ENCODE peak calls at places on chromosomes 12 and 14, in eight cellular contexts. One of them, this sample, is unnamed.

GRCh38 chr12:107405436-107405835 is 280.2 kb upstream of the PWP1 start:
- DNase-seq in OCI-LY7: no peak
- DNase-seq in T1000: no peak
- DNase-seq in amniotic epithelial cell: no peak
- DNase-seq in stimulated activated CD4-positive, alpha-beta T cell treated with anti-CD3 and anti-CD28 coated beads, Interleukin-4, amount 100 ng/mL, for 48 hours: no peak
- DNase-seq in LNCaP clone FGC: no peak
- DNase-seq in NCI-H1092: no peak
- DNase-seq in stimulated activated CD8-positive, alpha-beta memory T cell treated with anti-CD3 and anti-CD28 coated beads, Interleukin-15, amount 100 ng/mL, for 4 hours: no peak
- DNase-seq in this sample: no peak

GRCh38 chr14:74549588-74549987 is 56.0 kb downstream of the ISCA2 start:
- DNase-seq in OCI-LY7: no peak
- DNase-seq in T1000: no peak
- DNase-seq in amniotic epithelial cell: no peak
- DNase-seq in stimulated activated CD4-positive, alpha-beta T cell treated with anti-CD3 and anti-CD28 coated beads, Interleukin-4, amount 100 ng/mL, for 48 hours: no peak
- DNase-seq in LNCaP clone FGC: peak; percentile 54
- DNase-seq in NCI-H1092: no peak
- DNase-seq in stimulated activated CD8-positive, alpha-beta memory T cell treated with anti-CD3 and anti-CD28 coated beads, Interleukin-15, amount 100 ng/mL, for 4 hours: no peak
- DNase-seq in this sample: no peak

GRCh38 chr12:4030938-4031702 is 157.9 kb upstream of the PARP11 start:
- DNase-seq in OCI-LY7: no peak
- DNase-seq in T1000: peak; percentile 86
- DNase-seq in amniotic epithelial cell: peak; percentile 98
- DNase-seq in stimulated activated CD4-positive, alpha-beta T cell treated with anti-CD3 and anti-CD28 coated beads, Interleukin-4, amount 100 ng/mL, for 48 hours: peak; percentile 71
- DNase-seq in LNCaP clone FGC: peak; percentile 41
- DNase-seq in NCI-H1092: no peak
- DNase-seq in stimulated activated CD8-positive, alpha-beta memory T cell treated with anti-CD3 and anti-CD28 coated beads, Interleukin-15, amount 100 ng/mL, for 4 hours: peak; percentile 39
- DNase-seq in this sample: peak; percentile 37

GRCh38 chr12:2628401-2628800 is 166.4 kb upstream of the FKBP4 start:
- DNase-seq in OCI-LY7: no peak
- DNase-seq in T1000: no peak
- DNase-seq in amniotic epithelial cell: no peak
- DNase-seq in stimulated activated CD4-positive, alpha-beta T cell treated with anti-CD3 and anti-CD28 coated beads, Interleukin-4, amount 100 ng/mL, for 48 hours: no peak
- DNase-seq in LNCaP clone FGC: no peak
- DNase-seq in NCI-H1092: no peak
- DNase-seq in stimulated activated CD8-positive, alpha-beta memory T cell treated with anti-CD3 and anti-CD28 coated beads, Interleukin-15, amount 100 ng/mL, for 4 hours: no peak
- DNase-seq in this sample: no peak

GRCh38 chr14:61280526-61281185 is 482 bp downstream of the TMEM30B start:
- DNase-seq in OCI-LY7: no peak
- DNase-seq in T1000: no peak
- DNase-seq in amniotic epithelial cell: no peak
- DNase-seq in stimulated activated CD4-positive, alpha-beta T cell treated with anti-CD3 and anti-CD28 coated beads, Interleukin-4, amount 100 ng/mL, for 48 hours: peak; percentile 76
- DNase-seq in LNCaP clone FGC: no peak
- DNase-seq in NCI-H1092: peak; percentile 74
- DNase-seq in stimulated activated CD8-positive, alpha-beta memory T cell treated with anti-CD3 and anti-CD28 coated beads, Interleukin-15, amount 100 ng/mL, for 4 hours: peak; percentile 60
- DNase-seq in this sample: no peak

GRCh38 chr14:95128140-95128539 is 29.2 kb downstream of the DICER1 start:
- DNase-seq in OCI-LY7: no peak
- DNase-seq in T1000: no peak
- DNase-seq in amniotic epithelial cell: no peak
- DNase-seq in stimulated activated CD4-positive, alpha-beta T cell treated with anti-CD3 and anti-CD28 coated beads, Interleukin-4, amount 100 ng/mL, for 48 hours: no peak
- DNase-seq in LNCaP clone FGC: no peak
- DNase-seq in NCI-H1092: no peak
- DNase-seq in stimulated activated CD8-positive, alpha-beta memory T cell treated with anti-CD3 and anti-CD28 coated beads, Interleukin-15, amount 100 ng/mL, for 4 hours: no peak
- DNase-seq in this sample: no peak

GRCh38 chr12:51458635-51459034 is 34.0 kb downstream of the SLC4A8 start:
- DNase-seq in OCI-LY7: no peak
- DNase-seq in T1000: no peak
- DNase-seq in amniotic epithelial cell: no peak
- DNase-seq in stimulated activated CD4-positive, alpha-beta T cell treated with anti-CD3 and anti-CD28 coated beads, Interleukin-4, amount 100 ng/mL, for 48 hours: no peak
- DNase-seq in LNCaP clone FGC: no peak
- DNase-seq in NCI-H1092: no peak
- DNase-seq in stimulated activated CD8-positive, alpha-beta memory T cell treated with anti-CD3 and anti-CD28 coated beads, Interleukin-15, amount 100 ng/mL, for 4 hours: no peak
- DNase-seq in this sample: no peak

GRCh38 chr14:73239463-73240241 is 2.3 kb downstream of the PAPLN start:
- DNase-seq in OCI-LY7: no peak
- DNase-seq in T1000: no peak
- DNase-seq in amniotic epithelial cell: peak; percentile 55
- DNase-seq in stimulated activated CD4-positive, alpha-beta T cell treated with anti-CD3 and anti-CD28 coated beads, Interleukin-4, amount 100 ng/mL, for 48 hours: no peak
- DNase-seq in LNCaP clone FGC: peak; percentile 10
- DNase-seq in NCI-H1092: no peak
- DNase-seq in stimulated activated CD8-positive, alpha-beta memory T cell treated with anti-CD3 and anti-CD28 coated beads, Interleukin-15, amount 100 ng/mL, for 4 hours: no peak
- DNase-seq in this sample: no peak

GRCh38 chr12:52900896-52901714 is 3.8 kb downstream of the KRT8 start:
- DNase-seq in OCI-LY7: no peak
- DNase-seq in T1000: no peak
- DNase-seq in amniotic epithelial cell: no peak
- DNase-seq in stimulated activated CD4-positive, alpha-beta T cell treated with anti-CD3 and anti-CD28 coated beads, Interleukin-4, amount 100 ng/mL, for 48 hours: no peak
- DNase-seq in LNCaP clone FGC: no peak
- DNase-seq in NCI-H1092: no peak
- DNase-seq in stimulated activated CD8-positive, alpha-beta memory T cell treated with anti-CD3 and anti-CD28 coated beads, Interleukin-15, amount 100 ng/mL, for 4 hours: no peak
- DNase-seq in this sample: no peak

GRCh38 chr12:52211716-52212585 is 20.1 kb upstream of the KRT80 start:
- DNase-seq in OCI-LY7: no peak
- DNase-seq in T1000: no peak
- DNase-seq in amniotic epithelial cell: no peak
- DNase-seq in stimulated activated CD4-positive, alpha-beta T cell treated with anti-CD3 and anti-CD28 coated beads, Interleukin-4, amount 100 ng/mL, for 48 hours: no peak
- DNase-seq in LNCaP clone FGC: no peak
- DNase-seq in NCI-H1092: no peak
- DNase-seq in stimulated activated CD8-positive, alpha-beta memory T cell treated with anti-CD3 and anti-CD28 coated beads, Interleukin-15, amount 100 ng/mL, for 4 hours: no peak
- DNase-seq in this sample: no peak

GRCh38 chr12:30980886-30981662 is 54.5 kb downstream of the TSPAN11 start:
- DNase-seq in OCI-LY7: peak; percentile 9
- DNase-seq in T1000: no peak
- DNase-seq in amniotic epithelial cell: no peak
- DNase-seq in stimulated activated CD4-positive, alpha-beta T cell treated with anti-CD3 and anti-CD28 coated beads, Interleukin-4, amount 100 ng/mL, for 48 hours: no peak
- DNase-seq in LNCaP clone FGC: no peak
- DNase-seq in NCI-H1092: no peak
- DNase-seq in stimulated activated CD8-positive, alpha-beta memory T cell treated with anti-CD3 and anti-CD28 coated beads, Interleukin-15, amount 100 ng/mL, for 4 hours: no peak
- DNase-seq in this sample: no peak

This sample was measured in HL-60.